ENCODE peak calls at places on chromosomes 13 and 19, in seven cellular contexts. One of them, this sample, is unnamed.

GRCh38 chr13:27419333-27419732 is 5.1 kb upstream of the GTF3A start:
- DNase-seq in COR-L47: no peak
- DNase-seq in stimulated activated CD4-positive, alpha-beta T cell treated with anti-CD3 and anti-CD28 coated beads, Interleukin-4, amount 100 ng/mL, for 48 hours: no peak
- DNase-seq in heart left ventricle: no peak
- DNase-seq in cardiac fibroblast: no peak
- DNase-seq in SK-N-SH: no peak
- DNase-seq in body of pancreas: no peak
- DNase-seq in this sample: no peak

GRCh38 chr13:51746802-51747201 is 57.2 kb downstream of the DHRS12 start:
- DNase-seq in COR-L47: no peak
- DNase-seq in stimulated activated CD4-positive, alpha-beta T cell treated with anti-CD3 and anti-CD28 coated beads, Interleukin-4, amount 100 ng/mL, for 48 hours: no peak
- DNase-seq in heart left ventricle: no peak
- DNase-seq in cardiac fibroblast: no peak
- DNase-seq in SK-N-SH: no peak
- DNase-seq in body of pancreas: peak
- DNase-seq in this sample: no peak

GRCh38 chr13:29550589-29550988 is 44.9 kb downstream of the SLC7A1 start:
- DNase-seq in COR-L47: no peak
- DNase-seq in stimulated activated CD4-positive, alpha-beta T cell treated with anti-CD3 and anti-CD28 coated beads, Interleukin-4, amount 100 ng/mL, for 48 hours: no peak
- DNase-seq in heart left ventricle: no peak
- DNase-seq in cardiac fibroblast: peak
- DNase-seq in SK-N-SH: no peak
- DNase-seq in body of pancreas: no peak
- DNase-seq in this sample: no peak

GRCh38 chr19:50670102-50670380 is 20.8 kb downstream of the C19orf81 start:
- DNase-seq in COR-L47: no peak
- DNase-seq in stimulated activated CD4-positive, alpha-beta T cell treated with anti-CD3 and anti-CD28 coated beads, Interleukin-4, amount 100 ng/mL, for 48 hours: no peak
- DNase-seq in heart left ventricle: no peak
- DNase-seq in cardiac fibroblast: no peak
- DNase-seq in SK-N-SH: no peak
- DNase-seq in body of pancreas: no peak
- DNase-seq in this sample: no peak

GRCh38 chr13:94345374-94346195 is 133.9 kb downstream of the DCT start:
- DNase-seq in COR-L47: peak
- DNase-seq in stimulated activated CD4-positive, alpha-beta T cell treated with anti-CD3 and anti-CD28 coated beads, Interleukin-4, amount 100 ng/mL, for 48 hours: no peak
- DNase-seq in heart left ventricle: no peak
- DNase-seq in cardiac fibroblast: peak
- DNase-seq in SK-N-SH: peak
- DNase-seq in body of pancreas: no peak
- DNase-seq in this sample: no peak

GRCh38 chr13:94154362-94154761 is 325.1 kb downstream of the DCT start:
- DNase-seq in COR-L47: no peak
- DNase-seq in stimulated activated CD4-positive, alpha-beta T cell treated with anti-CD3 and anti-CD28 coated beads, Interleukin-4, amount 100 ng/mL, for 48 hours: no peak
- DNase-seq in heart left ventricle: peak
- DNase-seq in cardiac fibroblast: peak
- DNase-seq in SK-N-SH: no peak
- DNase-seq in body of pancreas: peak
- DNase-seq in this sample: peak

GRCh38 chr19:7988307-7988706 is 17.1 kb downstream of the ELAVL1 start:
- DNase-seq in COR-L47: no peak
- DNase-seq in stimulated activated CD4-positive, alpha-beta T cell treated with anti-CD3 and anti-CD28 coated beads, Interleukin-4, amount 100 ng/mL, for 48 hours: no peak
- DNase-seq in heart left ventricle: no peak
- DNase-seq in cardiac fibroblast: no peak
- DNase-seq in SK-N-SH: no peak
- DNase-seq in body of pancreas: no peak
- DNase-seq in this sample: no peak

GRCh38 chr19:7873304-7874079 is 698 bp downstream of the PRR36 start:
- DNase-seq in COR-L47: peak
- DNase-seq in stimulated activated CD4-positive, alpha-beta T cell treated with anti-CD3 and anti-CD28 coated beads, Interleukin-4, amount 100 ng/mL, for 48 hours: no peak
- DNase-seq in heart left ventricle: no peak
- DNase-seq in cardiac fibroblast: no peak
- DNase-seq in SK-N-SH: no peak
- DNase-seq in body of pancreas: no peak
- DNase-seq in this sample: no peak

GRCh38 chr13:92842145-92842544 is 384.5 kb upstream of the GPC6 start:
- DNase-seq in COR-L47: no peak
- DNase-seq in stimulated activated CD4-positive, alpha-beta T cell treated with anti-CD3 and anti-CD28 coated beads, Interleukin-4, amount 100 ng/mL, for 48 hours: no peak
- DNase-seq in heart left ventricle: no peak
- DNase-seq in cardiac fibroblast: peak
- DNase-seq in SK-N-SH: no peak
- DNase-seq in body of pancreas: no peak
- DNase-seq in this sample: no peak

GRCh38 chr13:99978781-99979452 is 2.7 kb upstream of the ZIC2 start:
- DNase-seq in COR-L47: peak
- DNase-seq in stimulated activated CD4-positive, alpha-beta T cell treated with anti-CD3 and anti-CD28 coated beads, Interleukin-4, amount 100 ng/mL, for 48 hours: no peak
- DNase-seq in heart left ventricle: no peak
- DNase-seq in cardiac fibroblast: no peak
- DNase-seq in SK-N-SH: peak
- DNase-seq in body of pancreas: no peak
- DNase-seq in this sample: no peak